ENCODE peak calls at places on chromosomes 12 and 14, in four cellular contexts. N is NCI-H510A, S is non-pigmented ciliary epithelial cell, H is thoracic aorta. M is an unnamed sample.

GRCh38 chr12:87816186-87816585 is 213.0 kb downstream of the C12orf50 start:
- DNase-seq in S (no peak), H (no peak), N (no peak), M (no peak)

GRCh38 chr12:70178038-70178437 is 65.2 kb upstream of the CNOT2 start:
- DNase-seq in N (no peak), S (no peak), H (no peak), M (no peak)

GRCh38 chr14:55412686-55413085 is 1.1 kb upstream of the ATG14 start:
- DNase-seq in S (no peak), N (no peak), H (no peak), M (no peak)

GRCh38 chr12:122996621-122997342 is 16.3 kb downstream of the ARL6IP4 start:
- DNase-seq in S (no peak), H (no peak), N (no peak), M (no peak)

GRCh38 chr14:56899829-56900228 is 89.5 kb upstream of the OTX2 start:
- DNase-seq in H (no peak), N (no peak), S (no peak), M (no peak)

GRCh38 chr14:34053666-34054065 is 102.8 kb upstream of the EGLN3 start:
- DNase-seq in N (no peak), S (no peak), H (no peak), M (no peak)

GRCh38 chr14:95436348-95436747 is 80.1 kb downstream of the SYNE3 start:
- DNase-seq in S (no peak), H (no peak), N (no peak), M (no peak)

GRCh38 chr14:30656190-30656632 is 34.1 kb downstream of the SCFD1 start:
- DNase-seq in N (no peak), H (no peak), S (no peak), M (no peak)

GRCh38 chr14:50379563-50379962 is 17.1 kb downstream of the CDKL1 start:
- DNase-seq in H (no peak), N (no peak), S (no peak), M (no peak)

GRCh38 chr14:76208340-76208739 is 56.6 kb downstream of the GPATCH2L start:
- DNase-seq in S (no peak), H (no peak), N (no peak), M (no peak)

GRCh38 chr14:30389134-30389900 is 169.6 kb upstream of the G2E3 start:
- DNase-seq in H (peak; percentile 6), S (no peak), N (no peak), M (peak; percentile 8)

GRCh38 chr14:59098377-59098776 is 90.1 kb upstream of the DAAM1 start:
- DNase-seq in S (peak; percentile 95), H (no peak), N (no peak), M (peak; percentile 58)

GRCh38 chr12:19125325-19125724 is 4.2 kb upstream of the PLEKHA5 start:
- DNase-seq in N (no peak), H (no peak), S (no peak), M (no peak)

GRCh38 chr12:20369164-20370000 is 1.0 kb downstream of the PDE3A start:
- DNase-seq in S (no peak), H (peak; percentile 52), N (peak; percentile 42), M (no peak)

GRCh38 chr14:96119947-96120346 is 80.8 kb downstream of the C14orf132 start:
- DNase-seq in S (no peak), H (no peak), N (no peak), M (no peak)

GRCh38 chr14:71358209-71358931 is 451.1 kb downstream of the PCNX1 start:
- DNase-seq in H (no peak), N (no peak), S (no peak), M (no peak)

GRCh38 chr14:64845878-64846277 is 33.8 kb downstream of the SPTB start:
- DNase-seq in N (no peak), H (no peak), S (peak; percentile 74), M (peak; percentile 23)

GRCh38 chr14:53954551-53955233 is 1.9 kb downstream of the BMP4 start:
- DNase-seq in S (no peak), N (no peak), H (no peak), M (peak; percentile 30)

GRCh38 chr12:76942276-76942675 is 63.5 kb upstream of the CSRP2 start:
- DNase-seq in S (no peak), N (no peak), H (no peak), M (no peak)

GRCh38 chr14:20428010-20428365 is 8.0 kb downstream of the KLHL33 start:
- DNase-seq in S (no peak), N (no peak), H (no peak), M (no peak)

GRCh38 chr12:104957388-104958008 is 592 bp downstream of the SLC41A2 start:
- DNase-seq in N (peak; percentile 37), H (no peak), S (no peak), M (no peak)

GRCh38 chr14:104976198-104977007 is 1.8 kb downstream of the AHNAK2 start:
- DNase-seq in S (no peak), H (no peak), N (peak; percentile 74), M (peak; percentile 51)

GRCh38 chr14:23047042-23047634 is 5.1 kb downstream of the PSMB11 start:
- DNase-seq in N (no peak), H (no peak), S (no peak), M (no peak)

GRCh38 chr14:51119411-51120051 is 24.6 kb upstream of the TRIM9 start:
- DNase-seq in S (no peak), N (no peak), H (no peak), M (no peak)

GRCh38 chr14:104984056-104984894 is 1.3 kb upstream of the CLBA1 start:
- DNase-seq in N (no peak), H (no peak), S (no peak), M (no peak)

GRCh38 chr12:124904306-124905098 is 9.9 kb downstream of the UBC start:
- DNase-seq in N (peak; percentile 22), H (peak; percentile 80), S (no peak), M (peak; percentile 76)

GRCh38 chr12:118377005-118377890 is 893 bp downstream of the SUDS3 start:
- DNase-seq in H (no peak), S (no peak), N (no peak), M (no peak)

GRCh38 chr14:30273564-30273880 is 285.4 kb upstream of the G2E3 start:
- DNase-seq in S (no peak), N (no peak), H (no peak), M (no peak)

GRCh38 chr14:87186745-87187144 is 806.2 kb downstream of the GALC start:
- DNase-seq in N (no peak), H (no peak), S (no peak), M (no peak)

GRCh38 chr12:111462134-111462821 is 56.6 kb downstream of the SH2B3 start:
- DNase-seq in N (no peak), H (no peak), S (no peak), M (no peak)

GRCh38 chr12:2354151-2354991 is 301.6 kb downstream of the CACNA1C start:
- DNase-seq in S (no peak), H (no peak), N (no peak), M (no peak)

GRCh38 chr14:64968651-64969050 is 3.5 kb downstream of the RAB15 start:
- DNase-seq in N (no peak), H (no peak), S (no peak), M (no peak)

GRCh38 chr14:74867673-74868072 is 8.3 kb downstream of the PROX2 start:
- DNase-seq in H (no peak), N (no peak), S (no peak), M (no peak)

GRCh38 chr12:48135027-48135426 is 15.9 kb downstream of the PFKM start:
- DNase-seq in H (no peak), S (no peak), N (no peak), M (no peak)

GRCh38 chr14:33655421-33655820 is 295.5 kb downstream of the EGLN3 start:
- DNase-seq in H (no peak), S (no peak), N (no peak), M (no peak)

GRCh38 chr12:110022980-110023633 is 23.9 kb downstream of the ANKRD13A start:
- DNase-seq in S (no peak), N (no peak), H (no peak), M (no peak)

GRCh38 chr14:41615011-41615595 is 8.4 kb downstream of the LRFN5 start:
- DNase-seq in N (no peak), S (no peak), H (no peak), M (no peak)

GRCh38 chr12:3743803-3744202 is 9.1 kb downstream of the CRACR2A start:
- DNase-seq in H (no peak), S (no peak), N (no peak), M (no peak)

M was measured in HS-27A.